ENCODE peak calls at places on chromosomes 12 and 14, in seven cellular contexts. N is cardiac muscle cell; O is effector memory CD8-positive, alpha-beta T cell; D is breast epithelium; F is anterior cingulate cortex; I is epithelial cell of prostate; T is SK-N-DZ. C is an unnamed sample.

GRCh38 chr12:18811268-18811667 is 73.3 kb downstream of the CAPZA3 start:
- DNase-seq in N (no peak), O (no peak), D (no peak), F (no peak), I (no peak), T (no peak), C (no peak)

GRCh38 chr12:84507914-84508313 is 404.7 kb downstream of the SLC6A15 start:
- DNase-seq in N (no peak), O (no peak), D (no peak), F (no peak), I (no peak), T (no peak), C (no peak)

GRCh38 chr12:67096533-67097318 is 172.4 kb upstream of the CAND1 start:
- DNase-seq in N (no peak), O (no peak), D (no peak), F (no peak), I (peak), T (no peak), C (no peak)

GRCh38 chr14:90940318-90940962 is 120.0 kb downstream of the RPS6KA5 start:
- DNase-seq in N (no peak), O (no peak), D (no peak), F (no peak), I (no peak), T (no peak), C (no peak)

GRCh38 chr12:65603428-65604351 is 220.6 kb upstream of the HMGA2 start:
- DNase-seq in N (peak), O (no peak), D (no peak), F (no peak), I (no peak), T (no peak), C (no peak)

GRCh38 chr12:90978117-90978770 is 23.3 kb upstream of the CCER1 start:
- DNase-seq in N (peak), O (no peak), D (no peak), F (no peak), I (no peak), T (peak), C (no peak)

GRCh38 chr14:90487031-90487430 is 90.2 kb downstream of the CALM1 start:
- DNase-seq in N (no peak), O (no peak), D (no peak), F (peak), I (no peak), T (peak), C (peak)

GRCh38 chr12:93467351-93468007 is at the start of gene MRPL42:
- DNase-seq in N (peak), O (peak), D (peak), F (peak), I (peak), T (peak), C (peak)

GRCh38 chr12:103586132-103586531 is 941 bp upstream of the STAB2 start:
- DNase-seq in N (no peak), O (no peak), D (no peak), F (no peak), I (no peak), T (no peak), C (no peak)

GRCh38 chr14:79585845-79586244 is 625.5 kb downstream of the DIO2 start:
- DNase-seq in N (no peak), O (no peak), D (no peak), F (no peak), I (no peak), T (no peak), C (no peak)

GRCh38 chr12:62627181-62627580 is 160.6 kb downstream of the MON2 start:
- DNase-seq in N (no peak), O (no peak), D (no peak), F (no peak), I (no peak), T (no peak), C (peak)

GRCh38 chr12:48998497-48999353 is 450 bp downstream of the DDN start:
- DNase-seq in N (no peak), O (no peak), D (no peak), F (no peak), I (no peak), T (peak), C (no peak)

GRCh38 chr14:63470877-63471565 is 72.2 kb downstream of the PPP2R5E start:
- DNase-seq in N (no peak), O (no peak), D (no peak), F (no peak), I (peak), T (no peak), C (no peak)

GRCh38 chr14:29648045-29648444 is 279.6 kb downstream of the PRKD1 start:
- DNase-seq in N (peak), O (no peak), D (no peak), F (no peak), I (no peak), T (no peak), C (no peak)

GRCh38 chr12:103012884-103013283 is 55.4 kb downstream of the ASCL1 start:
- DNase-seq in N (no peak), O (no peak), D (no peak), F (peak), I (no peak), T (no peak), C (no peak)

GRCh38 chr14:106507354-106507753 is 981.0 kb downstream of the TMEM121 start:
- DNase-seq in N (no peak), O (no peak), D (no peak), F (no peak), I (no peak), T (no peak), C (no peak)

GRCh38 chr12:115491851-115492250 is 785.6 kb downstream of the MED13L start:
- DNase-seq in N (no peak), O (no peak), D (no peak), F (no peak), I (no peak), T (no peak), C (no peak)

GRCh38 chr12:108975024-108975593 is 45.8 kb downstream of the SVOP start:
- DNase-seq in N (no peak), O (no peak), D (no peak), F (no peak), I (no peak), T (no peak), C (no peak)

GRCh38 chr12:115451785-115452736 is 768.1 kb upstream of the TBX3 start:
- DNase-seq in N (peak), O (no peak), D (no peak), F (no peak), I (no peak), T (peak), C (peak)

GRCh38 chr14:37776791-37777499 is 181.5 kb downstream of the TTC6 start:
- DNase-seq in N (no peak), O (no peak), D (no peak), F (no peak), I (no peak), T (no peak), C (no peak)

GRCh38 chr14:64682173-64682710 is 22.0 kb upstream of the PLEKHG3 start:
- DNase-seq in N (no peak), O (no peak), D (no peak), F (peak), I (peak), T (no peak), C (no peak)

GRCh38 chr12:1171657-1172056 is 180.6 kb downstream of the ERC1 start:
- DNase-seq in N (peak), O (no peak), D (no peak), F (no peak), I (no peak), T (peak), C (peak)

GRCh38 chr12:26283046-26283445 is 87.7 kb downstream of the SSPN start:
- DNase-seq in N (no peak), O (no peak), D (no peak), F (no peak), I (no peak), T (no peak), C (no peak)

GRCh38 chr12:92142251-92142896 is 3.3 kb downstream of the BTG1 start:
- DNase-seq in N (no peak), O (no peak), D (no peak), F (no peak), I (no peak), T (no peak), C (no peak)

GRCh38 chr14:104139460-104140212 is 1.2 kb downstream of the KIF26A start:
- DNase-seq in N (no peak), O (no peak), D (peak), F (no peak), I (no peak), T (no peak), C (peak)

GRCh38 chr12:77943466-77943865 is 112.8 kb downstream of the NAV3 start:
- DNase-seq in N (no peak), O (no peak), D (no peak), F (no peak), I (peak), T (no peak), C (no peak)

GRCh38 chr12:47822386-47822785 is 2.7 kb upstream of the HDAC7 start:
- DNase-seq in N (no peak), O (no peak), D (no peak), F (no peak), I (no peak), T (no peak), C (no peak)

GRCh38 chr12:38907171-38907923 is 2.0 kb upstream of the CPNE8 start:
- DNase-seq in N (no peak), O (no peak), D (no peak), F (no peak), I (no peak), T (no peak), C (no peak)

GRCh38 chr14:89665262-89665661 is 248.2 kb upstream of the FOXN3 start:
- DNase-seq in N (no peak), O (no peak), D (no peak), F (no peak), I (no peak), T (no peak), C (no peak)

GRCh38 chr14:80927385-80927989 is 14.1 kb downstream of the CEP128 start:
- DNase-seq in N (peak), O (no peak), D (no peak), F (no peak), I (no peak), T (no peak), C (no peak)

GRCh38 chr12:50186667-50187066 is 19.5 kb upstream of the CERS5 start:
- DNase-seq in N (no peak), O (no peak), D (no peak), F (no peak), I (no peak), T (no peak), C (no peak)